ENCODE peak calls at places on chromosomes 16 and 17, in five cellular contexts. P is stimulated activated CD8-positive, alpha-beta memory T cell treated with anti-CD3 and anti-CD28 coated beads, Interleukin-7, amount 100 ng/mL, for 1 hour; L is cardiac fibroblast; W is HFFc6; Q is EH. M is an unnamed sample.

GRCh38 chr16:81558444-81559175 is 114.0 kb downstream of the CMIP start:
- DNase-seq in P (no peak), W (no peak), Q (no peak), L (no peak), M (no peak)

GRCh38 chr16:53417011-53417410 is 17.3 kb upstream of the RBL2 start:
- DNase-seq in W (no peak), P (no peak), Q (peak), L (peak), M (no peak)

GRCh38 chr16:58426095-58426494 is 33.8 kb downstream of the GINS3 start:
- DNase-seq in W (no peak), P (no peak), Q (no peak), L (no peak), M (no peak)

GRCh38 chr16:71895679-71896385 is 501 bp downstream of the IST1 start:
- DNase-seq in L (peak), Q (peak), W (peak), P (no peak), M (no peak)

GRCh38 chr16:17271687-17272086 is 199.1 kb downstream of the XYLT1 start:
- DNase-seq in W (no peak), P (no peak), Q (peak), L (peak), M (no peak)

GRCh38 chr17:55163408-55163807 is 101.4 kb upstream of the HLF start:
- DNase-seq in W (no peak), L (no peak), P (no peak), Q (no peak), M (no peak)

GRCh38 chr17:76987486-76987885 is 119.3 kb downstream of the MGAT5B start:
- DNase-seq in Q (no peak), P (no peak), L (no peak), W (no peak), M (no peak)

GRCh38 chr16:4111748-4112696 is 4.2 kb downstream of the ADCY9 start:
- DNase-seq in W (peak), Q (peak), P (no peak), L (peak), M (no peak)

GRCh38 chr16:58493756-58494431 is 6.0 kb upstream of the NDRG4 start:
- DNase-seq in L (no peak), P (no peak), W (no peak), Q (no peak), M (no peak)

GRCh38 chr17:75691371-75692290 is 24.5 kb downstream of the SAP30BP start:
- DNase-seq in W (peak), P (no peak), L (no peak), Q (peak), M (no peak)

GRCh38 chr16:67015317-67015731 is 13.6 kb upstream of the CBFB start:
- DNase-seq in P (no peak), W (no peak), Q (no peak), L (no peak), M (no peak)

GRCh38 chr17:49506282-49506681 is 11.2 kb downstream of the NGFR start:
- DNase-seq in W (no peak), Q (no peak), L (no peak), P (no peak), M (no peak)

GRCh38 chr16:84286568-84287220 is 8.0 kb upstream of the WFDC1 start:
- DNase-seq in P (no peak), L (peak), Q (peak), W (no peak), M (no peak)

GRCh38 chr17:27293898-27294688 is at the start of gene WSB1:
- DNase-seq in L (peak), W (peak), P (peak), Q (peak), M (peak)

GRCh38 chr17:61201211-61201610 is 198.4 kb upstream of the TBX2 start:
- DNase-seq in Q (peak), L (peak), P (no peak), W (peak), M (no peak)

GRCh38 chr17:6853764-6854442 is 22.4 kb upstream of the TEKT1 start:
- DNase-seq in P (no peak), L (no peak), Q (peak), W (no peak), M (no peak)

GRCh38 chr17:49252148-49252682 is 21.6 kb upstream of the PHOSPHO1 start:
- DNase-seq in P (no peak), W (peak), L (peak), Q (peak), M (no peak)

GRCh38 chr17:40157972-40158371 is 17.6 kb downstream of the CASC3 start:
- DNase-seq in Q (no peak), L (no peak), W (no peak), P (no peak), M (no peak)

GRCh38 chr16:66581246-66581952 is 2.1 kb downstream of the CMTM2 start:
- DNase-seq in W (no peak), L (peak), Q (no peak), P (no peak), M (no peak)

GRCh38 chr16:47565454-47565853 is 104.3 kb downstream of the PHKB start:
- DNase-seq in P (no peak), W (peak), L (peak), Q (peak), M (no peak)

GRCh38 chr17:32877164-32877764 is 340 bp upstream of the MYO1D start:
- DNase-seq in L (peak), W (peak), P (peak), Q (peak), M (peak)

GRCh38 chr17:7781467-7781866 is 52.5 kb upstream of the KDM6B start:
- DNase-seq in W (no peak), P (no peak), L (peak), Q (no peak), M (no peak)

GRCh38 chr16:53913082-53913870 is 209.3 kb downstream of the FTO start:
- DNase-seq in Q (peak), W (peak), P (no peak), L (peak), M (no peak)

GRCh38 chr16:73878616-73879015 is 418.0 kb upstream of the PSMD7 start:
- DNase-seq in Q (peak), L (peak), P (no peak), W (peak), M (no peak)

GRCh38 chr17:37725601-37726146 is 19.2 kb downstream of the HNF1B start:
- DNase-seq in W (no peak), L (no peak), Q (no peak), P (no peak), M (no peak)

GRCh38 chr16:72992142-72992601 is 55.8 kb downstream of the ZFHX3 start:
- DNase-seq in P (no peak), Q (no peak), W (no peak), L (no peak), M (no peak)

GRCh38 chr17:50206604-50207293 is 5.3 kb upstream of the COL1A1 start:
- DNase-seq in L (peak), W (no peak), P (no peak), Q (peak), M (no peak)

GRCh38 chr17:78013683-78014467 is 55.4 kb downstream of the TNRC6C start:
- DNase-seq in L (peak), Q (peak), W (peak), P (peak), M (no peak)

GRCh38 chr16:373020-373598 is 2.8 kb upstream of the MRPL28 start:
- DNase-seq in Q (no peak), P (no peak), W (no peak), L (no peak), M (no peak)

GRCh38 chr17:74466785-74467158 is 338 bp downstream of the CD300A start:
- DNase-seq in W (no peak), Q (no peak), L (no peak), P (no peak), M (no peak)

GRCh38 chr17:27257031-27257357 is 36.9 kb upstream of the WSB1 start:
- DNase-seq in L (no peak), W (no peak), Q (no peak), P (no peak), M (no peak)

GRCh38 chr17:44589316-44590071 is 32.2 kb downstream of the FZD2 start:
- DNase-seq in Q (peak), L (peak), W (peak), P (no peak), M (no peak)

GRCh38 chr16:23803591-23804123 is 32.1 kb upstream of the PRKCB start:
- DNase-seq in P (peak), Q (peak), L (peak), W (peak), M (peak)

GRCh38 chr16:30750876-30751465 is 2.7 kb downstream of the PHKG2 start:
- DNase-seq in P (no peak), L (no peak), Q (no peak), W (no peak), M (no peak)

GRCh38 chr17:19386276-19386863 is 620 bp downstream of the MFAP4 start:
- DNase-seq in L (peak), P (no peak), W (peak), Q (peak), M (no peak)

GRCh38 chr16:3640632-3641501 is 13.6 kb upstream of the DNASE1 start:
- DNase-seq in Q (no peak), P (no peak), L (no peak), W (no peak), M (no peak)

GRCh38 chr16:27374794-27375499 is 27.0 kb upstream of the IL21R start:
- DNase-seq in W (peak), P (no peak), L (peak), Q (peak), M (no peak)

GRCh38 chr17:82820278-82821251 is 19.3 kb downstream of the ZNF750 start:
- DNase-seq in Q (no peak), L (no peak), W (no peak), P (no peak), M (no peak)

GRCh38 chr16:49834496-49835009 is 21.4 kb downstream of the ZNF423 start:
- DNase-seq in P (no peak), L (peak), W (no peak), Q (no peak), M (no peak)